ENCODE peak calls at places on chromosomes 5 and 9, in six cellular contexts. One of them, this sample, is unnamed.

GRCh38 chr5:132019857-132020555 is 8.5 kb upstream of the ACSL6 start:
- DNase-seq in transverse colon: peak
- DNase-seq in sigmoid colon: no peak
- DNase-seq in esophagus muscularis mucosa: peak
- DNase-seq in A549: no peak
- DNase-seq in ovary: no peak
- DNase-seq in this sample: no peak

GRCh38 chr5:126527892-126528291 is 67.1 kb downstream of the ALDH7A1 start:
- DNase-seq in A549: no peak
- DNase-seq in esophagus muscularis mucosa: no peak
- DNase-seq in transverse colon: no peak
- DNase-seq in sigmoid colon: no peak
- DNase-seq in ovary: no peak
- DNase-seq in this sample: no peak

GRCh38 chr9:127980056-127980705 is 608 bp downstream of the EEIG1 start:
- DNase-seq in esophagus muscularis mucosa: no peak
- DNase-seq in transverse colon: peak
- DNase-seq in ovary: peak
- DNase-seq in A549: no peak
- DNase-seq in sigmoid colon: peak
- DNase-seq in this sample: no peak

GRCh38 chr9:111036946-111037743 is 1.1 kb downstream of the LPAR1 start:
- DNase-seq in A549: no peak
- DNase-seq in transverse colon: no peak
- DNase-seq in ovary: no peak
- DNase-seq in esophagus muscularis mucosa: no peak
- DNase-seq in sigmoid colon: no peak
- DNase-seq in this sample: no peak

GRCh38 chr9:4530375-4530774 is 40.1 kb downstream of the SLC1A1 start:
- DNase-seq in esophagus muscularis mucosa: no peak
- DNase-seq in A549: peak
- DNase-seq in ovary: no peak
- DNase-seq in transverse colon: no peak
- DNase-seq in sigmoid colon: no peak
- DNase-seq in this sample: no peak

GRCh38 chr5:131957721-131958483 is 12.4 kb upstream of the MEIKIN start:
- DNase-seq in transverse colon: no peak
- DNase-seq in esophagus muscularis mucosa: peak
- DNase-seq in ovary: no peak
- DNase-seq in A549: no peak
- DNase-seq in sigmoid colon: no peak
- DNase-seq in this sample: no peak

GRCh38 chr5:154095819-154096380 is 57.1 kb downstream of the MFAP3 start:
- DNase-seq in ovary: no peak
- DNase-seq in sigmoid colon: no peak
- DNase-seq in esophagus muscularis mucosa: no peak
- DNase-seq in A549: no peak
- DNase-seq in transverse colon: no peak
- DNase-seq in this sample: no peak

GRCh38 chr9:91736311-91736710 is 213.7 kb downstream of the ROR2 start:
- DNase-seq in sigmoid colon: no peak
- DNase-seq in esophagus muscularis mucosa: no peak
- DNase-seq in A549: no peak
- DNase-seq in transverse colon: no peak
- DNase-seq in ovary: no peak
- DNase-seq in this sample: no peak

GRCh38 chr5:112024769-112025168 is 267.8 kb upstream of the NREP start:
- DNase-seq in A549: no peak
- DNase-seq in transverse colon: no peak
- DNase-seq in esophagus muscularis mucosa: no peak
- DNase-seq in sigmoid colon: no peak
- DNase-seq in ovary: no peak
- DNase-seq in this sample: no peak

GRCh38 chr5:139481122-139481533 is 1.4 kb downstream of the STING1 start:
- DNase-seq in transverse colon: no peak
- DNase-seq in ovary: peak
- DNase-seq in A549: no peak
- DNase-seq in sigmoid colon: peak
- DNase-seq in esophagus muscularis mucosa: no peak
- DNase-seq in this sample: no peak

GRCh38 chr5:139482050-139482889 is at the start of gene STING1:
- DNase-seq in ovary: peak
- DNase-seq in A549: no peak
- DNase-seq in transverse colon: peak
- DNase-seq in sigmoid colon: peak
- DNase-seq in esophagus muscularis mucosa: peak
- DNase-seq in this sample: peak

GRCh38 chr5:139475865-139476651 is 5.3 kb downstream of the SMIM33 start:
- DNase-seq in esophagus muscularis mucosa: no peak
- DNase-seq in transverse colon: no peak
- DNase-seq in sigmoid colon: no peak
- DNase-seq in A549: no peak
- DNase-seq in ovary: no peak
- DNase-seq in this sample: no peak

GRCh38 chr5:139486201-139486600 is 3.6 kb upstream of the STING1 start:
- DNase-seq in ovary: no peak
- DNase-seq in A549: no peak
- DNase-seq in sigmoid colon: no peak
- DNase-seq in esophagus muscularis mucosa: no peak
- DNase-seq in transverse colon: no peak
- DNase-seq in this sample: no peak

DNA sequence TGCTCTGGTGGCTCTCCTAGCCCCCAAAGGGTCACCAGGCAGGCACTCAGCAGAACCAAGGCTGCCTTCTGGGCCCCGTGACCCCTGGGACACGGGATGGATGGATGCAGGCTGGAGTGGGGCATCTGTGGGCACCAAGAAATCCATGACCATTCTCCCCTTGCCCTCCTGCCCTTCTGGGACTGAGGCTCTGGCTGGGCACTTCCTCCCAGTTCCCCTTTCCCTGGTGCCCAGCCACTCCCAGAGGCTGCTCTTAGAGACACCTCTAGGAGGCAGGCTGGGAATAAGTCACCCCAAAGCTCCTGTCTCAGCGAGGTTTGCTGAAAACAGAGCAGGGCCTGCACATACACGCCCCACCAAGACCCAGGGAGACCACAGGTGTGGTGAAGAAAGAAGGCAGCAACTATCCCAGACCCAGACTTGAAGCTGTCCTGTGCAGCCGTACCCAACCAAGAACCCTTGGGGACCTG is 943 bp downstream of the STING1 start:
- DNase-seq in transverse colon: peak
- DNase-seq in A549: no peak
- DNase-seq in ovary: peak
- DNase-seq in esophagus muscularis mucosa: no peak
- DNase-seq in sigmoid colon: peak
- DNase-seq in this sample: no peak
- H3K4me3 ChIP-seq in transverse colon: peak
- H3K4me3 ChIP-seq in A549: no peak
- H3K4me3 ChIP-seq in ovary: peak
- H3K4me3 ChIP-seq in esophagus muscularis mucosa: peak
- H3K4me3 ChIP-seq in sigmoid colon: peak
- H3K4me3 ChIP-seq in this sample: peak

DNA sequence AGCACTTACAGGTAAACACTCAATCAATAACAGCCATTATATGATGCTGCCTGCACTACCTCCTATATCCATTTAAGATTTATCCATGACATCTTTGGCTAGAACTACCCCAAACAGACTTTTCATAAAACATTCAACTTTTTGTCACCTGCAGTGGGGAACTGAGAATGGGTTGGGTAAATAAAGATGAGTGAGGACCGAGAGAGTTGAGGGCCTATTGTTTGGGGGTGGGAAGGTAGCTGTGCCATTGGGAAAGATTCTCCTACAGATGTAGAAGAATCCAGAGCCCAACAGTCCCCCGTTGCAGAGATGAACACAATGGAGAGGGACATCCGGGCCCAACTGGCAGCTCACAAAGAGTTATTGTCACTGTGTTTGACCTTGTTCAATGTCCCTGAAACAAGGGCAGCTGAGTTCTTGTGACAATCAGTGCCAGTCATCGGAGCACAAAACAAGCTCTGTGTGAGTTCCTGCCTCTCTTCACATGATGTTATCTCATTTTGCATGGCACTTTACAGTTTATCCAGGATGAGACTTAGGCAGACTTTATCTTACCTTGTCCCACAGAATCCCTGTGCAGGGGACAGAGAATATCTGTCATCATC is 11.5 kb upstream of the SLC31A2 start:
- DNase-seq in ovary: no peak
- DNase-seq in esophagus muscularis mucosa: no peak
- DNase-seq in transverse colon: no peak
- DNase-seq in A549: no peak
- DNase-seq in sigmoid colon: no peak
- DNase-seq in this sample: no peak
- TF ChIP-seq EP300 in ovary: no peak
- TF ChIP-seq EP300 in esophagus muscularis mucosa: no peak
- TF ChIP-seq EP300 in transverse colon: no peak
- TF ChIP-seq EP300 in A549: no peak
- TF ChIP-seq EP300 in sigmoid colon: no peak
- TF ChIP-seq EP300 in this sample: no peak

DNA sequence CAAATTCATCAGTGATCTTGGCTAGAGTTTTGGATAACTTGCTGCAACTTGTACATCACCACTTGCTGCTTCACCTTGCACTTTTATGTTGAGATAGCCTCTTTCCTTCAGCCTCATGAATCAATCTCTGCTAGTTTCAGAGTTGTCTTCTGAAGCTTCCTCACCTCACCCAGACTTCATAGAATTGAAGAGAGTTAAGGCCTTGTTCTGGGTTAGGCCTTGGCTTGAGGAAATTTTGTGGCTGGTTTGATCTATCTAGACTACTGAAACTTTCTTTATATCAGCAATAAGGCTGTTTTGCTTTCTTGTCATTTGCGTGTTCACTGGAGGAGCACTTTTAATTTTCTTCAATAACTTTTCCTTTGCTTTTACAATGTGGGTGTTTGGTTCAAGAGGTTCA is 12.8 kb downstream of the FER start:
- DNase-seq in esophagus muscularis mucosa: no peak
- DNase-seq in transverse colon: no peak
- DNase-seq in ovary: no peak
- DNase-seq in sigmoid colon: no peak
- DNase-seq in A549: no peak
- DNase-seq in this sample: no peak
- H3K4me3 ChIP-seq in esophagus muscularis mucosa: no peak
- H3K4me3 ChIP-seq in transverse colon: no peak
- H3K4me3 ChIP-seq in ovary: no peak
- H3K4me3 ChIP-seq in sigmoid colon: no peak
- H3K4me3 ChIP-seq in A549: no peak
- H3K4me3 ChIP-seq in this sample: no peak

DNA sequence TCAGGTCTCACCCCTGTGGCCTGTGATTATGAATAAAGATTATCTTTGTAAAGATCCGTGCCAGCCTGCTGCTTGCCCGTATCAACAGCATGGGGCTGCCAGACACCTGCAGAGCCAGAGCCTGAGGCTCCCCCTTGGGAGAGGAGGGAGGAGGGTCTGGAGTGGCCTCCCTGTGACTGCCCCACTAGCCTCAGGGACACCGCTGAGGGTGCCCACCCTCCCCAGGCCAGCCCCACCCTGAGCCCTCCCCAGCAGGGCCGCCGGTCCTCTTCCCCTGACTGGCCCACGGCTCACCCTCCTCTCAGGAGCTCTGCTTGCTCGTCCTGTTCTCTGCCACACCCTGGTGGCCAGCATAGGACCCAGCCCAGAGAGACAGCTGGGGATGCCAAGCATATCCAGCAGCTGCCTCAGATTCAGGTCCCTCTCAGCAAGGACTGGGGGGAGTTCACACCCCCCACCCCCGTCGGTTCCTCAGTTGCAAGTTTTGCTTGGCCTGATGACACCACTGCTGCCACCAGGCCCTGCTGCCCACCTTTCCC is 1.9 kb downstream of the SSNA1 start:
- DNase-seq in A549: no peak
- DNase-seq in sigmoid colon: no peak
- DNase-seq in transverse colon: no peak
- DNase-seq in ovary: no peak
- DNase-seq in esophagus muscularis mucosa: no peak
- DNase-seq in this sample: no peak
- TF ChIP-seq EP300 in A549: no peak
- TF ChIP-seq EP300 in sigmoid colon: no peak
- TF ChIP-seq EP300 in transverse colon: no peak
- TF ChIP-seq EP300 in ovary: no peak
- TF ChIP-seq EP300 in esophagus muscularis mucosa: no peak
- TF ChIP-seq EP300 in this sample: no peak

GRCh38 chr9:22683393-22684075 is 236.9 kb downstream of the DMRTA1 start:
- DNase-seq in ovary: no peak
- DNase-seq in transverse colon: no peak
- DNase-seq in A549: no peak
- DNase-seq in sigmoid colon: no peak
- DNase-seq in esophagus muscularis mucosa: no peak
- DNase-seq in this sample: no peak

GRCh38 chr9:22682536-22683392 is 236.1 kb downstream of the DMRTA1 start:
- DNase-seq in sigmoid colon: no peak
- DNase-seq in A549: no peak
- DNase-seq in transverse colon: no peak
- DNase-seq in ovary: no peak
- DNase-seq in esophagus muscularis mucosa: no peak
- DNase-seq in this sample: no peak
- H3K4me3 ChIP-seq in sigmoid colon: no peak
- H3K4me3 ChIP-seq in A549: no peak
- H3K4me3 ChIP-seq in transverse colon: no peak
- H3K4me3 ChIP-seq in ovary: no peak
- H3K4me3 ChIP-seq in esophagus muscularis mucosa: no peak
- H3K4me3 ChIP-seq in this sample: no peak

This sample was measured in tibial nerve.